ENCODE peak calls at places on chromosome 2, in eight cellular contexts. N is NB4, R is AG10803, G is adrenal gland, W is lung, S is A549, L is brain microvascular endothelial cell, U is fibroblast of mammary gland. Z is an unnamed sample.

GRCh38 chr2:27977623-27978312 is 87.2 kb downstream of the BABAM2 start:
- DNase-seq in N (peak), R (peak), G (peak), W (no peak), S (peak), L (peak), U (peak), Z (peak)

GRCh38 chr2:231701456-231702373 is 6.6 kb upstream of the PTMA start:
- DNase-seq in N (peak), R (peak), G (no peak), W (peak), S (no peak), L (no peak), U (peak), Z (no peak)

GRCh38 chr2:172395503-172395902 is 31.9 kb upstream of the ITGA6 start:
- DNase-seq in N (peak), R (no peak), G (no peak), W (no peak), S (no peak), L (no peak), U (no peak), Z (no peak)

GRCh38 chr2:41647468-41648042 is 400.3 kb upstream of the PKDCC start:
- DNase-seq in N (no peak), R (no peak), G (no peak), W (no peak), S (no peak), L (peak), U (peak), Z (peak)

GRCh38 chr2:240896871-240897692 is 1.1 kb upstream of the MAB21L4 start:
- DNase-seq in N (peak), R (no peak), G (no peak), W (no peak), S (no peak), L (no peak), U (no peak), Z (no peak)

GRCh38 chr2:132725716-132726115 is 55.7 kb upstream of the LYPD1 start:
- DNase-seq in N (no peak), R (no peak), G (no peak), W (peak), S (no peak), L (no peak), U (no peak), Z (no peak)

GRCh38 chr2:105815401-105815800 is 70.7 kb downstream of the NCK2 start:
- DNase-seq in N (no peak), R (no peak), G (no peak), W (no peak), S (no peak), L (no peak), U (no peak), Z (no peak)

GRCh38 chr2:182715121-182715895 is 749 bp upstream of the DNAJC10 start:
- DNase-seq in N (peak), R (peak), G (no peak), W (no peak), S (peak), L (peak), U (peak), Z (peak)

GRCh38 chr2:165582409-165582808 is 112.9 kb downstream of the CSRNP3 start:
- DNase-seq in N (no peak), R (peak), G (peak), W (no peak), S (no peak), L (no peak), U (peak), Z (peak)

GRCh38 chr2:102245266-102246151 is 58.7 kb downstream of the IL1RL2 start:
- DNase-seq in N (peak), R (peak), G (no peak), W (no peak), S (no peak), L (no peak), U (peak), Z (peak)

GRCh38 chr2:128409326-128410034 is 90.8 kb upstream of the HS6ST1 start:
- DNase-seq in N (peak), R (no peak), G (no peak), W (peak), S (no peak), L (no peak), U (no peak), Z (no peak)

GRCh38 chr2:162297925-162298552 is 20.4 kb downstream of the IFIH1 start:
- DNase-seq in N (peak), R (peak), G (peak), W (peak), S (peak), L (peak), U (peak), Z (peak)

GRCh38 chr2:239663364-239663924 is 262.6 kb upstream of the HDAC4 start:
- DNase-seq in N (no peak), R (no peak), G (no peak), W (no peak), S (no peak), L (no peak), U (no peak), Z (no peak)

GRCh38 chr2:239662413-239663120 is 261.7 kb upstream of the HDAC4 start:
- DNase-seq in N (no peak), R (no peak), G (no peak), W (no peak), S (no peak), L (no peak), U (no peak), Z (no peak)

GRCh38 chr2:239657992-239658391 is 257.2 kb upstream of the HDAC4 start:
- DNase-seq in N (no peak), R (no peak), G (no peak), W (no peak), S (no peak), L (no peak), U (no peak), Z (no peak)

GRCh38 chr2:239661334-239662312 is 260.8 kb upstream of the HDAC4 start:
- DNase-seq in N (no peak), R (no peak), G (no peak), W (no peak), S (no peak), L (no peak), U (no peak), Z (no peak)

GRCh38 chr2:239660390-239661228 is 259.8 kb upstream of the HDAC4 start:
- DNase-seq in N (no peak), R (peak), G (no peak), W (no peak), S (no peak), L (no peak), U (no peak), Z (no peak)
- TF ChIP-seq CTCF in N (no peak), R (no peak), G (no peak), W (no peak), S (no peak), L (no peak), U (no peak), Z (no peak)

DNA sequence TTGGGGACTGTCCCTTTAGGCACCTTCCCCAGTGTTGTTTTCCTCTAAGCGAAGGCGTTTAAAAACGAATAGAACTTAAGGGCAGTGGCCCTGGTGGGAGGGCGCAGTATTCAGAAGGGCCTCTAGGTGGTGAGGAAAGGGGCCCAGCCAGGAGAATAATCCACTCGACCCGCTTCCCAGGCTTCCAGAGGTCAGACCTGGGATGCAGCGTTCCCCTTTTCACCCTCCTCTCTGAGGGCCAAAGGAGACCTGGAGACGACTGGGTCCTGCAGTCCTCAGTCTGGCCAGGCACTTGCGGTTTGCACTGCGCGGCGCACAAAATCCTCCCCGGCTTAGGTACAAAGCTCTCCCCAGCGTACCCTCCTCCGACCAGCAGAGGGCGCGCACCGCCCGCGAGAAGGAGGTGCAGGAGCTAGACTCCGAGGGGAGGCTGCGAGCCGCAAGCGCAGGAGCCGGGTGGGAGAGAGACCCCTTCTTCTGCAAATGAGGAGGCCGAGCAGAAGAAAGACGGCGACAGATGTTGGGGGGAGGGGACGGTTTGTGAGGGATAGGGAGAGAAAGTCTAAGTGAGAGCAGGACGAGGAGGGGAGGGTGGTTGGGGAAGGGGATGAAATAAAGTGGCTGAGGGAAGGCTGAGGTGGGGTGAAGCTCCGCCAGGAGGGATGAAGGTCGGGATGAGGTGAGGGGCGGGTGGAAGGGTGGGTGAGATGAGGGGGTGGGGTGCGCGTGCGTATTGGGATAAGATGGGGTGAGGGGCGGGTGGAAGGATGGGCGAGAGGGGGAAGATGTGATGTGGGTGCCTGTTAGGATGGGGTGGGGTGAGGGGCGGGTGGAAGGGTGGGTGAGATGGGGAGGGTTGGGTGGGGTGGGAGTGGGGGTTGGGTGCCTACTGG is 4.9 kb downstream of the FEV start:
- DNase-seq in N (peak), R (peak), G (peak), W (peak), S (peak), L (peak), U (peak), Z (peak)
- H3K4me3 ChIP-seq in N (no peak), R (peak), G (no peak), W (no peak), S (peak), L (peak), U (no peak), Z (peak)

DNA sequence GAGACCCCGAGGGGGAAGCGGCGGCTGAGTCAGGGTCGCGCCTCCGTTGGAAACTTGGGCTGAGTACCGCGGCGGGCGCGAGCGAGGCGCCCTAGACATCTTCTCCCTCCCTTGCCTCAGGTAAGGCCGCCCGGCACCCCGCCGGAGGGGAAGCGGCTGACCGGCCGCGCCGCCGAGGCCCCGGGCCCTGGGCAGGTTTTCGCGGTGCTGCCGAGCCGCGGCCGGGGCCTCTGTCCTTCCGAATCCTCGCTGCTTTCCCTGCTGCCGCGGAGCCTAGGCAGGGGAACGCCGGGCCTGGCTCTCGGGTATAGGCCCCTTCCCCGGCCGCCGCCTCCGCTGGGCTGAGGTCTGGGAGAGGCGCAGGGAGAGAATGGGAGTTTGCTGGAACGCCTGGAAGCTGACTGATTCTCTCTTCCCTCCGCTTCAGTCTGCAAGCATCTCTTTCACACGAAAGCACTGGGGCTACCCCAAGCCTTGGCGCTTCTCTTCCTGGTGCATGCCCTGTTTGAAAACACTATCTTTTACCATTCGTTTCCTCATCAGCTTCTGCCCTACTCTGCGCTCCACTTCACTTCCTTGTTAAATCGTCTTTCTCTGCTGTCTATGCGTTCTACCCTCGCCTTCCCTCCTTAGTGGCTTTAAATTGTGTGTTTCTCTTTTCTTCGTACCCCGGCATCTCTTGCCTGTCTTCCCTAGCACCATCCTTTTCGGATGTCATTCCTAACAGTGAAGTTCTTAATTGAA is 652 bp downstream of the PPM1B start:
- DNase-seq in N (peak), R (peak), G (peak), W (peak), S (peak), L (peak), U (peak), Z (peak)
- TF ChIP-seq CTCF in N (peak), R (no peak), G (no peak), W (no peak), S (no peak), L (no peak), U (no peak), Z (no peak)

DNA sequence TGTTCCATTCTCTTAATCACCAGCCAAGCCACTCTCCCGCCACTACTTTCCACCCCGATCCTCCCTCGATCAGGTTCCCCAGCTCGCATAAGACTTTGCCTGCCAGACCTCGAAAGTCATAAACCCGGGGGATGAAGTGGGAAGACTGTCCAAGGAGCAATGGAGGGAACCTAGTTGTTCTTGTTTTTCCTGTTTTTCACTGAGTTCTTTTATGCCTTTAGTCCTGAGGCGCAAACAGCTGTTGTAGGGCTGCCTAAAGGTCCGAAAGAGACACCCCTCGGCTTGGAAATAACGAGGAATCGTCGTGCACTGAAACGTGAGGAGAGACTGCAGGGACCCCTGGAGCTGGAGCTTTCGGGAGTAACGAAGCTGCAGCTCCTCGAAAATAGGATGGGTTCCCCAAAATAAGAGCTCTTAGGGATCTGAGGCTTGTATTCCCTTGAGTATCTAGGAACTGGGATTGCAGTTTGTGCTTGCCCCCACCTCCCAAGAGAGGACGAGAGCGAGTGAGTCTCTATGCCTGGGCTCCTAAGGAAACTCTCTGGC is 1.7 kb upstream of the HOXD12 start:
- DNase-seq in N (no peak), R (no peak), G (no peak), W (no peak), S (no peak), L (no peak), U (no peak), Z (no peak)
- H3K4me3 ChIP-seq in N (peak), R (no peak), G (no peak), W (no peak), S (peak), L (no peak), U (no peak), Z (peak)